ENCODE peak calls at places on chromosome 2, in five cellular contexts. One of them, this sample, is unnamed.

GRCh38 chr2:240878341-240878936 is 9.8 kb downstream of the AGXT start:
- DNase-seq in endothelial cell of umbilical vein: no peak
- DNase-seq in Peyer's patch: no peak
- DNase-seq in IMR-90: no peak
- DNase-seq in fibroblast of lung: no peak
- DNase-seq in this sample: no peak

GRCh38 chr2:101820519-101820918 is 123.0 kb downstream of the MAP4K4 start:
- DNase-seq in endothelial cell of umbilical vein: no peak
- DNase-seq in Peyer's patch: no peak
- DNase-seq in IMR-90: peak
- DNase-seq in fibroblast of lung: peak
- DNase-seq in this sample: no peak

GRCh38 chr2:78979380-78980238 is 45.9 kb upstream of the REG3G start:
- DNase-seq in endothelial cell of umbilical vein: peak
- DNase-seq in Peyer's patch: no peak
- DNase-seq in IMR-90: no peak
- DNase-seq in fibroblast of lung: no peak
- DNase-seq in this sample: no peak

GRCh38 chr2:96531366-96531765 is 5.2 kb upstream of the ARID5A start:
- DNase-seq in endothelial cell of umbilical vein: no peak
- DNase-seq in Peyer's patch: no peak
- DNase-seq in IMR-90: no peak
- DNase-seq in fibroblast of lung: no peak
- DNase-seq in this sample: no peak

GRCh38 chr2:69773201-69773600 is 31.3 kb downstream of the ANXA4 start:
- DNase-seq in endothelial cell of umbilical vein: peak
- DNase-seq in Peyer's patch: no peak
- DNase-seq in IMR-90: peak
- DNase-seq in fibroblast of lung: peak
- DNase-seq in this sample: no peak

GRCh38 chr2:10028988-10029874 is 14.1 kb upstream of the KLF11 start:
- DNase-seq in endothelial cell of umbilical vein: peak
- DNase-seq in Peyer's patch: no peak
- DNase-seq in IMR-90: no peak
- DNase-seq in fibroblast of lung: no peak
- DNase-seq in this sample: peak

GRCh38 chr2:98935111-98935770 is 784 bp downstream of the CRACDL start:
- DNase-seq in endothelial cell of umbilical vein: peak
- DNase-seq in Peyer's patch: no peak
- DNase-seq in IMR-90: no peak
- DNase-seq in fibroblast of lung: no peak
- DNase-seq in this sample: no peak

GRCh38 chr2:120344214-120344990 is 1.5 kb upstream of the INHBB start:
- DNase-seq in endothelial cell of umbilical vein: no peak
- DNase-seq in Peyer's patch: no peak
- DNase-seq in IMR-90: no peak
- DNase-seq in fibroblast of lung: peak
- DNase-seq in this sample: no peak

GRCh38 chr2:201260302-201260800 is at the start of gene CASP8:
- DNase-seq in endothelial cell of umbilical vein: no peak
- DNase-seq in Peyer's patch: no peak
- DNase-seq in IMR-90: peak
- DNase-seq in fibroblast of lung: peak
- DNase-seq in this sample: peak

GRCh38 chr2:10129490-10129889 is 7.0 kb downstream of the RRM2 start:
- DNase-seq in endothelial cell of umbilical vein: no peak
- DNase-seq in Peyer's patch: no peak
- DNase-seq in IMR-90: no peak
- DNase-seq in fibroblast of lung: no peak
- DNase-seq in this sample: no peak

GRCh38 chr2:178484245-178485041 is 4.2 kb downstream of the PLEKHA3 start:
- DNase-seq in endothelial cell of umbilical vein: peak
- DNase-seq in Peyer's patch: no peak
- DNase-seq in IMR-90: peak
- DNase-seq in fibroblast of lung: peak
- DNase-seq in this sample: no peak

GRCh38 chr2:28649481-28650260 is 102.0 kb upstream of the PPP1CB start:
- DNase-seq in endothelial cell of umbilical vein: peak
- DNase-seq in Peyer's patch: no peak
- DNase-seq in IMR-90: peak
- DNase-seq in fibroblast of lung: no peak
- DNase-seq in this sample: no peak

GRCh38 chr2:75194184-75194868 is 5.0 kb downstream of the TACR1 start:
- DNase-seq in endothelial cell of umbilical vein: no peak
- DNase-seq in Peyer's patch: no peak
- DNase-seq in IMR-90: no peak
- DNase-seq in fibroblast of lung: no peak
- DNase-seq in this sample: no peak

GRCh38 chr2:238143239-238143951 is 4.9 kb downstream of the KLHL30 start:
- DNase-seq in endothelial cell of umbilical vein: no peak
- DNase-seq in Peyer's patch: no peak
- DNase-seq in IMR-90: peak
- DNase-seq in fibroblast of lung: peak
- DNase-seq in this sample: no peak

GRCh38 chr2:239196474-239197021 is 204.3 kb downstream of the HDAC4 start:
- DNase-seq in endothelial cell of umbilical vein: no peak
- DNase-seq in Peyer's patch: peak
- DNase-seq in IMR-90: no peak
- DNase-seq in fibroblast of lung: no peak
- DNase-seq in this sample: no peak

GRCh38 chr2:240810621-240811020 is 9.4 kb downstream of the KIF1A start:
- DNase-seq in endothelial cell of umbilical vein: no peak
- DNase-seq in Peyer's patch: no peak
- DNase-seq in IMR-90: no peak
- DNase-seq in fibroblast of lung: no peak
- DNase-seq in this sample: no peak

GRCh38 chr2:201860541-201861154 is 54.3 kb downstream of the CDK15 start:
- DNase-seq in endothelial cell of umbilical vein: peak
- DNase-seq in Peyer's patch: no peak
- DNase-seq in IMR-90: peak
- DNase-seq in fibroblast of lung: peak
- DNase-seq in this sample: no peak

GRCh38 chr2:28002181-28002580 is 111.7 kb downstream of the BABAM2 start:
- DNase-seq in endothelial cell of umbilical vein: no peak
- DNase-seq in Peyer's patch: no peak
- DNase-seq in IMR-90: no peak
- DNase-seq in fibroblast of lung: no peak
- DNase-seq in this sample: no peak

GRCh38 chr2:109266998-109267854 is 138.2 kb downstream of the SH3RF3 start:
- DNase-seq in endothelial cell of umbilical vein: peak
- DNase-seq in Peyer's patch: no peak
- DNase-seq in IMR-90: no peak
- DNase-seq in fibroblast of lung: no peak
- DNase-seq in this sample: no peak

DNA sequence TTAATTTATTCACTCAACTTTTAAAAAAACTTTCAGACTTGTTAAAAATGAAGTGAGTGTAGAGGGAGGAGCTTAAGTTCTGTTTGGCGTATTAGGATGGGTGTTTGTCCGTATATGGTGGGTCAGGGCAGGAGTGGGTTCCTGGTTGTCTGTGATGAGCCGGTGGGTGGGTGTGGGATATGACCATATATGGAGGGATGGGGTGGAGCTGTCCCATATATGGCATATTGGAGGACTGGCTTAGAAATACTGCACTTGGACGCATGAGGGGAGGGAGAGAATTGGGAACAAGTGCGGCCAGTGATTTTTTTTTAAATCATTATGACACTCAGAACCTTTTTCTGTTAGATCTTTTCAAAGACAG is 1.5 kb downstream of the KDM3A start:
- DNase-seq in endothelial cell of umbilical vein: peak
- DNase-seq in Peyer's patch: peak
- DNase-seq in IMR-90: peak
- DNase-seq in fibroblast of lung: peak
- DNase-seq in this sample: peak
- TF ChIP-seq CTCF in endothelial cell of umbilical vein: no peak
- TF ChIP-seq CTCF in Peyer's patch: no peak
- TF ChIP-seq CTCF in IMR-90: no peak
- TF ChIP-seq CTCF in fibroblast of lung: no peak
- TF ChIP-seq CTCF in this sample: no peak

GRCh38 chr2:134906726-134907125 is 11.9 kb upstream of the CCNT2 start:
- DNase-seq in endothelial cell of umbilical vein: no peak
- DNase-seq in Peyer's patch: no peak
- DNase-seq in IMR-90: no peak
- DNase-seq in fibroblast of lung: no peak
- DNase-seq in this sample: no peak
- H3K27ac ChIP-seq in endothelial cell of umbilical vein: no peak
- H3K27ac ChIP-seq in Peyer's patch: no peak
- H3K27ac ChIP-seq in IMR-90: no peak
- H3K27ac ChIP-seq in fibroblast of lung: no peak
- H3K27ac ChIP-seq in this sample: no peak

GRCh38 chr2:85309699-85310321 is 18.0 kb downstream of the TGOLN2 start:
- DNase-seq in endothelial cell of umbilical vein: no peak
- DNase-seq in Peyer's patch: no peak
- DNase-seq in IMR-90: no peak
- DNase-seq in fibroblast of lung: no peak
- DNase-seq in this sample: no peak
- TF ChIP-seq CTCF in endothelial cell of umbilical vein: no peak
- TF ChIP-seq CTCF in Peyer's patch: no peak
- TF ChIP-seq CTCF in IMR-90: no peak
- TF ChIP-seq CTCF in fibroblast of lung: no peak
- TF ChIP-seq CTCF in this sample: no peak

DNA sequence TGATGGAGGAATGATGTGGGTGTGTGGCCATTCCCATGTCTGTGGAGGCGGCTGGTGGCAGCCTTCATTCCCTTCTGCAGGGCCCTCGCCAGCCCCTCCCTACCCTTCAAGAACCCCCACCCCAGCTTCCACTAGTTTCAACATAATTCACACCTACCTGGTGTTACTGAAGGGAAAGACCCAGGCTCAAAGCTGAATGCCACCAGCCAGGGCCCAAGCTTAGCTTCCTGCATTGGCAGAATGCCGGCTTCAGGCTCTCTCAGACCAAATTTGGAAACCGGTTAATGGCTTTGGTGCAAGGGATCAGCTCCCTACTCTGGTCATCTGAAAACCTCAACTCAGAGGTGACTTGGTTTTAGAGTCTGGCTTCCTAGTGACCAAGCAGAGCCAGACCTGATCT is 16.9 kb downstream of the GAREM2 start:
- DNase-seq in endothelial cell of umbilical vein: no peak
- DNase-seq in Peyer's patch: no peak
- DNase-seq in IMR-90: no peak
- DNase-seq in fibroblast of lung: no peak
- DNase-seq in this sample: no peak
- H3K27ac ChIP-seq in endothelial cell of umbilical vein: no peak
- H3K27ac ChIP-seq in Peyer's patch: no peak
- H3K27ac ChIP-seq in IMR-90: no peak
- H3K27ac ChIP-seq in fibroblast of lung: no peak
- H3K27ac ChIP-seq in this sample: no peak

GRCh38 chr2:71790261-71791038 is 337.1 kb downstream of the DYSF start:
- DNase-seq in endothelial cell of umbilical vein: no peak
- DNase-seq in Peyer's patch: no peak
- DNase-seq in IMR-90: no peak
- DNase-seq in fibroblast of lung: no peak
- DNase-seq in this sample: no peak
- TF ChIP-seq CTCF in endothelial cell of umbilical vein: no peak
- TF ChIP-seq CTCF in Peyer's patch: no peak
- TF ChIP-seq CTCF in IMR-90: no peak
- TF ChIP-seq CTCF in fibroblast of lung: no peak
- TF ChIP-seq CTCF in this sample: no peak

GRCh38 chr2:176122633-176123482 is at the start of gene HOXD9:
- DNase-seq in endothelial cell of umbilical vein: peak
- DNase-seq in Peyer's patch: peak
- DNase-seq in IMR-90: no peak
- DNase-seq in fibroblast of lung: no peak
- DNase-seq in this sample: no peak

GRCh38 chr2:176120369-176121307 is 1.9 kb upstream of the HOXD9 start:
- DNase-seq in endothelial cell of umbilical vein: no peak
- DNase-seq in Peyer's patch: no peak
- DNase-seq in IMR-90: no peak
- DNase-seq in fibroblast of lung: no peak
- DNase-seq in this sample: no peak

GRCh38 chr2:176122266-176122632 is 270 bp upstream of the HOXD9 start:
- DNase-seq in endothelial cell of umbilical vein: no peak
- DNase-seq in Peyer's patch: no peak
- DNase-seq in IMR-90: no peak
- DNase-seq in fibroblast of lung: no peak
- DNase-seq in this sample: no peak

GRCh38 chr2:176123483-176123843 is 944 bp downstream of the HOXD9 start:
- DNase-seq in endothelial cell of umbilical vein: no peak
- DNase-seq in Peyer's patch: no peak
- DNase-seq in IMR-90: no peak
- DNase-seq in fibroblast of lung: no peak
- DNase-seq in this sample: no peak

GRCh38 chr2:176121377-176122111 is 975 bp upstream of the HOXD9 start:
- DNase-seq in endothelial cell of umbilical vein: no peak
- DNase-seq in Peyer's patch: peak
- DNase-seq in IMR-90: no peak
- DNase-seq in fibroblast of lung: no peak
- DNase-seq in this sample: no peak
- H3K27ac ChIP-seq in endothelial cell of umbilical vein: no peak
- H3K27ac ChIP-seq in Peyer's patch: no peak
- H3K27ac ChIP-seq in IMR-90: no peak
- H3K27ac ChIP-seq in fibroblast of lung: no peak
- H3K27ac ChIP-seq in this sample: no peak

DNA sequence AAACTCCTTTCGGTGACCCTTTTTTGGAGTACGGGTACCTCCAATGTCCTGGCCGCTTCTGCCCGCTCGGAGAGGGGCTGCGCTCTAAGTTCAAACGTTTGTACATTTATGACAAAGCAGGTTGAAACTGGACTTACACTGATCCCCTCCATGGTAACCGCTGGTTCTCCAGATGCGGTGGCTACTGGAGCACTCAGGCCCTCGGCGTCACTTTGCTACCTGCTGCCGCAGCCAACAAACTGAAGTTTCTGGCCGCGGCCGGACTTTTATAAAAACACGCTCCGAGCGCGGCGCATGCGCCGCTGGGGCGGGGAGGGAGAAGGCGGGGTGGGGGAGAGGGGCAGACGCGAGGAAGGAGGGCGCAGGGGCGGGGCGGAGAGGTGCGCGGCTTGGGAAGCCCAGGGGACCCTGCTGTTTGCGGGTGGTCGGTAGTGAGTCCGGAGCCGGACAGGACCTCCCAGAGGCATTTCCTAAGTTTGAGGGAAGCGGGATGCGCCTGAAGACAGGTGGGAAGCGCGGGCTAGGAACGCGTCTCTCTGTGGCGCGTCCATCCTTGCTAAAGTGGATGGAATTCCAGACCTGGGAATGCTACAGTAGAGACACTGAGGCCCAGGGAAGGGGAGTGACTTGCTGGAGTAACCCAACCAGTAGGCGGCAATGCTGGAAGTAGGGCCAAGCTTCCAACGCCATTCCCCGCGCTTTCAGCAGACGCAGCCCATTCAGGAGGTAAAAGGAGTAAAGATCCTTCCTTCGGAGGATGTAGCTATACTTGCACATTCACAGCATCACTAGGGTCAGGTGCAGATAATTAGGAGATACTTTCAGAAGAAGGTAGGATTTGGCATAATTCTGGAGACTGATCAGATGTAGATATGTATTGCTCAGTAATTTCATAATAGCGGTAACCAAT is at the start of gene CXCR4:
- DNase-seq in endothelial cell of umbilical vein: peak
- DNase-seq in Peyer's patch: peak
- DNase-seq in IMR-90: peak
- DNase-seq in fibroblast of lung: peak
- DNase-seq in this sample: peak
- TF ChIP-seq CTCF in endothelial cell of umbilical vein: peak
- TF ChIP-seq CTCF in Peyer's patch: no peak
- TF ChIP-seq CTCF in IMR-90: no peak
- TF ChIP-seq CTCF in fibroblast of lung: peak
- TF ChIP-seq CTCF in this sample: no peak